ENCODE peak calls at places on chromosomes 11 and 22, in six cellular contexts. One of them, this sample, is unnamed.

GRCh38 chr11:75879737-75880136 is 64.7 kb downstream of the UVRAG start:
- DNase-seq in CD4-positive, alpha-beta T cell: no peak
- DNase-seq in astrocyte of the spinal cord: no peak
- DNase-seq in naive thymus-derived CD8-positive, alpha-beta T cell: no peak
- DNase-seq in stimulated activated CD4-positive, alpha-beta T cell treated with anti-CD3 and anti-CD28 coated beads, Interleukin-15, amount 100 ng/mL, for 48 hours: no peak
- DNase-seq in NCI-H345: no peak
- DNase-seq in this sample: no peak

GRCh38 chr22:44455151-44455962 is 42.7 kb downstream of the RTL6 start:
- DNase-seq in astrocyte of the spinal cord: no peak
- DNase-seq in stimulated activated CD4-positive, alpha-beta T cell treated with anti-CD3 and anti-CD28 coated beads, Interleukin-15, amount 100 ng/mL, for 48 hours: no peak
- DNase-seq in CD4-positive, alpha-beta T cell: peak
- DNase-seq in naive thymus-derived CD8-positive, alpha-beta T cell: peak
- DNase-seq in NCI-H345: no peak
- DNase-seq in this sample: no peak

GRCh38 chr11:17473071-17473744 is 3.4 kb downstream of the ABCC8 start:
- DNase-seq in stimulated activated CD4-positive, alpha-beta T cell treated with anti-CD3 and anti-CD28 coated beads, Interleukin-15, amount 100 ng/mL, for 48 hours: no peak
- DNase-seq in CD4-positive, alpha-beta T cell: no peak
- DNase-seq in naive thymus-derived CD8-positive, alpha-beta T cell: no peak
- DNase-seq in NCI-H345: peak
- DNase-seq in astrocyte of the spinal cord: no peak
- DNase-seq in this sample: peak

GRCh38 chr11:7251836-7252682 is at the start of gene SYT9:
- DNase-seq in astrocyte of the spinal cord: peak
- DNase-seq in CD4-positive, alpha-beta T cell: no peak
- DNase-seq in stimulated activated CD4-positive, alpha-beta T cell treated with anti-CD3 and anti-CD28 coated beads, Interleukin-15, amount 100 ng/mL, for 48 hours: no peak
- DNase-seq in naive thymus-derived CD8-positive, alpha-beta T cell: no peak
- DNase-seq in NCI-H345: peak
- DNase-seq in this sample: no peak

GRCh38 chr11:130400793-130401483 is 27.5 kb downstream of the ADAMTS8 start:
- DNase-seq in NCI-H345: no peak
- DNase-seq in astrocyte of the spinal cord: peak
- DNase-seq in CD4-positive, alpha-beta T cell: no peak
- DNase-seq in naive thymus-derived CD8-positive, alpha-beta T cell: no peak
- DNase-seq in stimulated activated CD4-positive, alpha-beta T cell treated with anti-CD3 and anti-CD28 coated beads, Interleukin-15, amount 100 ng/mL, for 48 hours: no peak
- DNase-seq in this sample: no peak

GRCh38 chr22:22955866-22956535 is 68.4 kb downstream of the IGLL5 start:
- DNase-seq in naive thymus-derived CD8-positive, alpha-beta T cell: peak
- DNase-seq in astrocyte of the spinal cord: peak
- DNase-seq in CD4-positive, alpha-beta T cell: peak
- DNase-seq in stimulated activated CD4-positive, alpha-beta T cell treated with anti-CD3 and anti-CD28 coated beads, Interleukin-15, amount 100 ng/mL, for 48 hours: peak
- DNase-seq in NCI-H345: peak
- DNase-seq in this sample: peak

GRCh38 chr11:125842319-125842948 is 9.3 kb downstream of the PATE4 start:
- DNase-seq in CD4-positive, alpha-beta T cell: no peak
- DNase-seq in stimulated activated CD4-positive, alpha-beta T cell treated with anti-CD3 and anti-CD28 coated beads, Interleukin-15, amount 100 ng/mL, for 48 hours: no peak
- DNase-seq in NCI-H345: no peak
- DNase-seq in astrocyte of the spinal cord: no peak
- DNase-seq in naive thymus-derived CD8-positive, alpha-beta T cell: no peak
- DNase-seq in this sample: no peak

GRCh38 chr22:36253523-36254490 is 874 bp downstream of the APOL1 start:
- DNase-seq in CD4-positive, alpha-beta T cell: no peak
- DNase-seq in astrocyte of the spinal cord: no peak
- DNase-seq in naive thymus-derived CD8-positive, alpha-beta T cell: no peak
- DNase-seq in NCI-H345: peak
- DNase-seq in stimulated activated CD4-positive, alpha-beta T cell treated with anti-CD3 and anti-CD28 coated beads, Interleukin-15, amount 100 ng/mL, for 48 hours: no peak
- DNase-seq in this sample: no peak

GRCh38 chr11:9158898-9159391 is 67.5 kb upstream of the SCUBE2 start:
- DNase-seq in NCI-H345: no peak
- DNase-seq in stimulated activated CD4-positive, alpha-beta T cell treated with anti-CD3 and anti-CD28 coated beads, Interleukin-15, amount 100 ng/mL, for 48 hours: no peak
- DNase-seq in naive thymus-derived CD8-positive, alpha-beta T cell: no peak
- DNase-seq in astrocyte of the spinal cord: no peak
- DNase-seq in CD4-positive, alpha-beta T cell: no peak
- DNase-seq in this sample: peak

GRCh38 chr22:43164636-43165035 is 13.3 kb downstream of the TSPO start:
- DNase-seq in naive thymus-derived CD8-positive, alpha-beta T cell: no peak
- DNase-seq in NCI-H345: no peak
- DNase-seq in stimulated activated CD4-positive, alpha-beta T cell treated with anti-CD3 and anti-CD28 coated beads, Interleukin-15, amount 100 ng/mL, for 48 hours: no peak
- DNase-seq in astrocyte of the spinal cord: no peak
- DNase-seq in CD4-positive, alpha-beta T cell: no peak
- DNase-seq in this sample: no peak

GRCh38 chr11:106208795-106209194 is 131.3 kb downstream of the AASDHPPT start:
- DNase-seq in naive thymus-derived CD8-positive, alpha-beta T cell: no peak
- DNase-seq in stimulated activated CD4-positive, alpha-beta T cell treated with anti-CD3 and anti-CD28 coated beads, Interleukin-15, amount 100 ng/mL, for 48 hours: no peak
- DNase-seq in CD4-positive, alpha-beta T cell: no peak
- DNase-seq in NCI-H345: no peak
- DNase-seq in astrocyte of the spinal cord: no peak
- DNase-seq in this sample: no peak

GRCh38 chr11:69135420-69136363 is 20.0 kb upstream of the SMIM38 start:
- DNase-seq in stimulated activated CD4-positive, alpha-beta T cell treated with anti-CD3 and anti-CD28 coated beads, Interleukin-15, amount 100 ng/mL, for 48 hours: no peak
- DNase-seq in CD4-positive, alpha-beta T cell: no peak
- DNase-seq in NCI-H345: no peak
- DNase-seq in naive thymus-derived CD8-positive, alpha-beta T cell: no peak
- DNase-seq in astrocyte of the spinal cord: no peak
- DNase-seq in this sample: no peak

GRCh38 chr11:126834573-126834972 is 166.0 kb downstream of the KIRREL3 start:
- DNase-seq in naive thymus-derived CD8-positive, alpha-beta T cell: no peak
- DNase-seq in stimulated activated CD4-positive, alpha-beta T cell treated with anti-CD3 and anti-CD28 coated beads, Interleukin-15, amount 100 ng/mL, for 48 hours: no peak
- DNase-seq in astrocyte of the spinal cord: no peak
- DNase-seq in NCI-H345: no peak
- DNase-seq in CD4-positive, alpha-beta T cell: no peak
- DNase-seq in this sample: no peak

GRCh38 chr11:11845066-11845465 is 3.3 kb downstream of the USP47 start:
- DNase-seq in naive thymus-derived CD8-positive, alpha-beta T cell: no peak
- DNase-seq in stimulated activated CD4-positive, alpha-beta T cell treated with anti-CD3 and anti-CD28 coated beads, Interleukin-15, amount 100 ng/mL, for 48 hours: no peak
- DNase-seq in astrocyte of the spinal cord: no peak
- DNase-seq in NCI-H345: peak
- DNase-seq in CD4-positive, alpha-beta T cell: no peak
- DNase-seq in this sample: no peak

GRCh38 chr11:110951609-110952008 is 239.4 kb upstream of the ARHGAP20 start:
- DNase-seq in CD4-positive, alpha-beta T cell: no peak
- DNase-seq in astrocyte of the spinal cord: no peak
- DNase-seq in NCI-H345: peak
- DNase-seq in stimulated activated CD4-positive, alpha-beta T cell treated with anti-CD3 and anti-CD28 coated beads, Interleukin-15, amount 100 ng/mL, for 48 hours: no peak
- DNase-seq in naive thymus-derived CD8-positive, alpha-beta T cell: no peak
- DNase-seq in this sample: no peak

GRCh38 chr11:35082322-35083180 is 56.4 kb upstream of the CD44 start:
- DNase-seq in naive thymus-derived CD8-positive, alpha-beta T cell: peak
- DNase-seq in astrocyte of the spinal cord: peak
- DNase-seq in CD4-positive, alpha-beta T cell: peak
- DNase-seq in stimulated activated CD4-positive, alpha-beta T cell treated with anti-CD3 and anti-CD28 coated beads, Interleukin-15, amount 100 ng/mL, for 48 hours: peak
- DNase-seq in NCI-H345: no peak
- DNase-seq in this sample: peak

GRCh38 chr22:31148516-31148915 is 8.2 kb upstream of the PLA2G3 start:
- DNase-seq in CD4-positive, alpha-beta T cell: no peak
- DNase-seq in naive thymus-derived CD8-positive, alpha-beta T cell: no peak
- DNase-seq in stimulated activated CD4-positive, alpha-beta T cell treated with anti-CD3 and anti-CD28 coated beads, Interleukin-15, amount 100 ng/mL, for 48 hours: no peak
- DNase-seq in NCI-H345: no peak
- DNase-seq in astrocyte of the spinal cord: peak
- DNase-seq in this sample: no peak